ENCODE peak calls at places on chromosomes 3 and 15, in nine cellular contexts. V is caudate nucleus; H is GM03348; B is omental fat pad; T is M059J; Q is stimulated activated naive B cell treated with anti-CD40 and anti-IgM and Interleukin-4, amounts not matched to agents 10 μg/mL and 1 μg/mL and 100 μg/mL, for 72 hours; A is activated T-helper 1 cell treated with anti-CD3 and anti-CD28 coated beads, Interleukin-2, amount 50 U/mL, for 16 hours; E is lower lobe of right lung; X is stimulated activated CD4-positive, alpha-beta T cell treated with anti-CD3 and anti-CD28 coated beads, TNF-alpha, amount 100 ng/mL, for 4 hours. U is an unnamed sample.

GRCh38 chr15:69422336-69422895 is 8.3 kb downstream of the KIF23 start:
- DNase-seq in V (no peak), H (no peak), B (no peak), T (peak), Q (no peak), A (no peak), E (no peak), X (no peak), U (peak)

GRCh38 chr15:92631721-92632120 is 23.9 kb downstream of the FAM174B start:
- DNase-seq in V (no peak), H (no peak), B (no peak), T (no peak), Q (no peak), A (no peak), E (no peak), X (no peak), U (no peak)

GRCh38 chr3:184733971-184734608 is 22.2 kb upstream of the MAGEF1 start:
- DNase-seq in V (no peak), H (no peak), B (no peak), T (no peak), Q (no peak), A (no peak), E (no peak), X (no peak), U (no peak)

GRCh38 chr3:76585794-76586392 is 454.0 kb upstream of the ROBO2 start:
- DNase-seq in V (no peak), H (peak), B (no peak), T (no peak), Q (no peak), A (no peak), E (no peak), X (no peak), U (peak)

GRCh38 chr15:31378363-31378903 is 51.8 kb downstream of the KLF13 start:
- DNase-seq in V (no peak), H (no peak), B (no peak), T (no peak), Q (no peak), A (no peak), E (no peak), X (no peak), U (no peak)

GRCh38 chr3:129824926-129825541 is 68.5 kb downstream of the TMCC1 start:
- DNase-seq in V (no peak), H (peak), B (no peak), T (peak), Q (peak), A (no peak), E (no peak), X (no peak), U (peak)

GRCh38 chr15:98292442-98293240 is 332.1 kb downstream of the ARRDC4 start:
- DNase-seq in V (no peak), H (peak), B (no peak), T (peak), Q (peak), A (no peak), E (no peak), X (no peak), U (peak)

GRCh38 chr15:66251790-66252355 is 1.7 kb downstream of the MEGF11 start:
- DNase-seq in V (no peak), H (no peak), B (no peak), T (no peak), Q (no peak), A (no peak), E (no peak), X (no peak), U (peak)

GRCh38 chr3:35422826-35423601 is 216.3 kb upstream of the ARPP21 start:
- DNase-seq in V (no peak), H (no peak), B (no peak), T (no peak), Q (no peak), A (no peak), E (no peak), X (no peak), U (peak)

GRCh38 chr3:17742837-17743659 is 617 bp upstream of the TBC1D5 start:
- DNase-seq in V (no peak), H (no peak), B (no peak), T (no peak), Q (no peak), A (no peak), E (no peak), X (no peak), U (no peak)

GRCh38 chr3:47057212-47057671 is 77.8 kb downstream of the NBEAL2 start:
- DNase-seq in V (no peak), H (peak), B (no peak), T (peak), Q (no peak), A (peak), E (no peak), X (peak), U (peak)

GRCh38 chr15:79088426-79089205 is 2.0 kb downstream of the RASGRF1 start:
- DNase-seq in V (no peak), H (no peak), B (no peak), T (no peak), Q (no peak), A (no peak), E (no peak), X (no peak), U (no peak)

GRCh38 chr15:66650433-66650832 is 51.6 kb upstream of the SMAD6 start:
- DNase-seq in V (no peak), H (no peak), B (no peak), T (peak), Q (no peak), A (no peak), E (peak), X (no peak), U (no peak)

GRCh38 chr3:51146781-51147180 is 238.3 kb upstream of the MANF start:
- DNase-seq in V (no peak), H (no peak), B (no peak), T (no peak), Q (no peak), A (no peak), E (no peak), X (no peak), U (no peak)